ENCODE peak calls at places on chromosomes 16 and 17, in ten cellular contexts. J is NCI-H1092; A is naive thymus-derived CD8-positive, alpha-beta T cell; H is ovary; O is iPS-NIHi11; T is HFF-Myc; W is hypothalamus; K is stimulated activated CD4-positive, alpha-beta T cell treated with anti-CD3 and anti-CD28 coated beads, Interleukin-15, amount 100 ng/mL, for 1 hour; E is upper lobe of right lung; C is activated CD4-positive, alpha-beta T cell treated with anti-CD3 and anti-CD28 coated beads for 1 hour. N is an unnamed sample.

GRCh38 chr17:78359936-78360370 is at the start of gene SOCS3:
- DNase-seq in J (peak), A (peak), H (peak), O (peak), T (peak), W (peak), K (peak), E (peak), C (peak), N (peak)

GRCh38 chr16:79497951-79498350 is 102.6 kb downstream of the MAF start:
- DNase-seq in J (no peak), A (no peak), H (no peak), O (no peak), T (no peak), W (no peak), K (no peak), E (no peak), C (no peak), N (no peak)

GRCh38 chr16:3536851-3537250 is 36.0 kb downstream of the CLUAP1 start:
- DNase-seq in J (no peak), A (no peak), H (no peak), O (no peak), T (no peak), W (no peak), K (no peak), E (no peak), C (no peak), N (no peak)

GRCh38 chr17:29291163-29291752 is 2.7 kb downstream of the NUFIP2 start:
- DNase-seq in J (peak), A (peak), H (no peak), O (peak), T (peak), W (no peak), K (no peak), E (no peak), C (no peak), N (no peak)

GRCh38 chr16:81061307-81061640 is 15.8 kb downstream of the C16orf46 start:
- DNase-seq in J (no peak), A (no peak), H (no peak), O (no peak), T (no peak), W (no peak), K (no peak), E (no peak), C (no peak), N (no peak)

GRCh38 chr17:1137465-1137894 is 42.3 kb downstream of the ABR start:
- DNase-seq in J (peak), A (peak), H (no peak), O (peak), T (no peak), W (no peak), K (no peak), E (no peak), C (no peak), N (no peak)

GRCh38 chr17:13297198-13297597 is 279.4 kb upstream of the ELAC2 start:
- DNase-seq in J (peak), A (no peak), H (no peak), O (no peak), T (no peak), W (no peak), K (no peak), E (no peak), C (no peak), N (no peak)

GRCh38 chr17:30433514-30433913 is 43.7 kb upstream of the GOSR1 start:
- DNase-seq in J (peak), A (no peak), H (no peak), O (peak), T (peak), W (no peak), K (no peak), E (no peak), C (no peak), N (no peak)

GRCh38 chr16:21104124-21104860 is 46.4 kb downstream of the DNAH3 start:
- DNase-seq in J (no peak), A (no peak), H (no peak), O (no peak), T (no peak), W (no peak), K (no peak), E (no peak), C (no peak), N (no peak)

GRCh38 chr17:16980813-16981731 is 9.2 kb upstream of the TNFRSF13B start:
- DNase-seq in J (no peak), A (no peak), H (no peak), O (no peak), T (no peak), W (no peak), K (no peak), E (no peak), C (no peak), N (no peak)

GRCh38 chr17:49687878-49688491 is 10.1 kb upstream of the SPOP start:
- DNase-seq in J (no peak), A (peak), H (no peak), O (no peak), T (no peak), W (no peak), K (no peak), E (no peak), C (no peak), N (no peak)

GRCh38 chr17:76989519-76989918 is 121.3 kb downstream of the MGAT5B start:
- DNase-seq in J (no peak), A (no peak), H (no peak), O (no peak), T (no peak), W (no peak), K (no peak), E (peak), C (no peak), N (no peak)

GRCh38 chr17:58671969-58672368 is 19.9 kb downstream of the TEX14 start:
- DNase-seq in J (no peak), A (no peak), H (no peak), O (no peak), T (no peak), W (no peak), K (no peak), E (no peak), C (no peak), N (no peak)

GRCh38 chr16:57818377-57819055 is 16.2 kb upstream of the KIFC3 start:
- DNase-seq in J (peak), A (no peak), H (no peak), O (no peak), T (no peak), W (no peak), K (no peak), E (no peak), C (no peak), N (no peak)

GRCh38 chr17:13311301-13311700 is 290.4 kb downstream of the HS3ST3A1 start:
- DNase-seq in J (no peak), A (no peak), H (no peak), O (no peak), T (peak), W (no peak), K (no peak), E (no peak), C (no peak), N (no peak)

GRCh38 chr17:27526603-27527002 is 70.4 kb downstream of the KSR1 start:
- DNase-seq in J (no peak), A (no peak), H (peak), O (peak), T (no peak), W (no peak), K (no peak), E (peak), C (no peak), N (no peak)

GRCh38 chr17:77815127-77815905 is 143.2 kb upstream of the TNRC6C start:
- DNase-seq in J (no peak), A (no peak), H (no peak), O (no peak), T (no peak), W (no peak), K (no peak), E (no peak), C (no peak), N (no peak)

GRCh38 chr17:82348434-82348833 is 10.6 kb upstream of the TEX19 start:
- DNase-seq in J (no peak), A (no peak), H (no peak), O (no peak), T (no peak), W (no peak), K (no peak), E (no peak), C (no peak), N (no peak)

GRCh38 chr17:74605361-74605760 is 13.3 kb upstream of the CD300LD start:
- DNase-seq in J (no peak), A (no peak), H (peak), O (no peak), T (no peak), W (no peak), K (no peak), E (no peak), C (no peak), N (no peak)

GRCh38 chr17:29048440-29049360 is 5.8 kb downstream of the PIPOX start:
- DNase-seq in J (peak), A (no peak), H (no peak), O (no peak), T (no peak), W (no peak), K (no peak), E (no peak), C (no peak), N (no peak)

GRCh38 chr17:13735444-13735843 is 133.7 kb upstream of the HS3ST3A1 start:
- DNase-seq in J (no peak), A (no peak), H (no peak), O (peak), T (peak), W (no peak), K (no peak), E (no peak), C (no peak), N (no peak)

GRCh38 chr16:57277586-57277985 is 6.9 kb downstream of the PLLP start:
- DNase-seq in J (no peak), A (peak), H (no peak), O (no peak), T (peak), W (no peak), K (no peak), E (no peak), C (peak), N (no peak)

GRCh38 chr16:15422222-15422621 is 12.2 kb upstream of the BMERB1 start:
- DNase-seq in J (no peak), A (no peak), H (no peak), O (no peak), T (no peak), W (no peak), K (no peak), E (no peak), C (no peak), N (no peak)